ENCODE peak calls at places on chromosomes 3 and 15, in nine cellular contexts. One of them, this sample, is unnamed.

GRCh38 chr15:69275933-69276565 is 22.7 kb upstream of the PAQR5 start:
- DNase-seq in right lobe of liver: no peak
- DNase-seq in suprapubic skin: no peak
- DNase-seq in GM12878: no peak
- DNase-seq in upper lobe of left lung: no peak
- DNase-seq in prostate gland: no peak
- DNase-seq in ovary: no peak
- DNase-seq in transverse colon: no peak
- DNase-seq in HCT116: no peak
- DNase-seq in this sample: no peak

GRCh38 chr3:188888321-188889056 is 283.3 kb upstream of the TPRG1 start:
- DNase-seq in right lobe of liver: no peak
- DNase-seq in suprapubic skin: no peak
- DNase-seq in GM12878: no peak
- DNase-seq in upper lobe of left lung: no peak
- DNase-seq in prostate gland: no peak
- DNase-seq in ovary: no peak
- DNase-seq in transverse colon: no peak
- DNase-seq in HCT116: no peak
- DNase-seq in this sample: no peak

GRCh38 chr3:42010530-42010929 is 48.6 kb upstream of the ULK4 start:
- DNase-seq in right lobe of liver: no peak
- DNase-seq in suprapubic skin: no peak
- DNase-seq in GM12878: no peak
- DNase-seq in upper lobe of left lung: no peak
- DNase-seq in prostate gland: no peak
- DNase-seq in ovary: no peak
- DNase-seq in transverse colon: peak; percentile 53
- DNase-seq in HCT116: no peak
- DNase-seq in this sample: no peak

GRCh38 chr3:136788154-136788553 is 30.8 kb upstream of the SLC35G2 start:
- DNase-seq in right lobe of liver: no peak
- DNase-seq in suprapubic skin: no peak
- DNase-seq in GM12878: no peak
- DNase-seq in upper lobe of left lung: no peak
- DNase-seq in prostate gland: no peak
- DNase-seq in ovary: no peak
- DNase-seq in transverse colon: no peak
- DNase-seq in HCT116: no peak
- DNase-seq in this sample: no peak

GRCh38 chr15:81575436-81576123 is 201.6 kb upstream of the TMC3 start:
- DNase-seq in right lobe of liver: peak; percentile 29
- DNase-seq in suprapubic skin: no peak
- DNase-seq in GM12878: no peak
- DNase-seq in upper lobe of left lung: no peak
- DNase-seq in prostate gland: no peak
- DNase-seq in ovary: no peak
- DNase-seq in transverse colon: no peak
- DNase-seq in HCT116: no peak
- DNase-seq in this sample: no peak

GRCh38 chr3:189204467-189204866 is 32.7 kb downstream of the TPRG1 start:
- DNase-seq in right lobe of liver: no peak
- DNase-seq in suprapubic skin: no peak
- DNase-seq in GM12878: no peak
- DNase-seq in upper lobe of left lung: no peak
- DNase-seq in prostate gland: no peak
- DNase-seq in ovary: no peak
- DNase-seq in transverse colon: no peak
- DNase-seq in HCT116: no peak
- DNase-seq in this sample: no peak

GRCh38 chr3:134232146-134232545 is 18.5 kb downstream of the RYK start:
- DNase-seq in right lobe of liver: no peak
- DNase-seq in suprapubic skin: no peak
- DNase-seq in GM12878: no peak
- DNase-seq in upper lobe of left lung: no peak
- DNase-seq in prostate gland: no peak
- DNase-seq in ovary: no peak
- DNase-seq in transverse colon: no peak
- DNase-seq in HCT116: no peak
- DNase-seq in this sample: no peak

GRCh38 chr3:114745322-114746240 is 401.5 kb downstream of the ZBTB20 start:
- DNase-seq in right lobe of liver: no peak
- DNase-seq in suprapubic skin: no peak
- DNase-seq in GM12878: no peak
- DNase-seq in upper lobe of left lung: no peak
- DNase-seq in prostate gland: no peak
- DNase-seq in ovary: no peak
- DNase-seq in transverse colon: no peak
- DNase-seq in HCT116: peak; percentile 89
- DNase-seq in this sample: peak; percentile 23

GRCh38 chr15:100682468-100682867 is 80.1 kb downstream of the ASB7 start:
- DNase-seq in right lobe of liver: no peak
- DNase-seq in suprapubic skin: no peak
- DNase-seq in GM12878: no peak
- DNase-seq in upper lobe of left lung: no peak
- DNase-seq in prostate gland: no peak
- DNase-seq in ovary: no peak
- DNase-seq in transverse colon: no peak
- DNase-seq in HCT116: no peak
- DNase-seq in this sample: no peak

GRCh38 chr15:66310786-66311185 is 17.4 kb downstream of the DIS3L start:
- DNase-seq in right lobe of liver: no peak
- DNase-seq in suprapubic skin: no peak
- DNase-seq in GM12878: no peak
- DNase-seq in upper lobe of left lung: no peak
- DNase-seq in prostate gland: no peak
- DNase-seq in ovary: no peak
- DNase-seq in transverse colon: no peak
- DNase-seq in HCT116: no peak
- DNase-seq in this sample: peak; percentile 25

GRCh38 chr15:88232771-88233170 is 23.8 kb downstream of the NTRK3 start:
- DNase-seq in right lobe of liver: no peak
- DNase-seq in suprapubic skin: no peak
- DNase-seq in GM12878: no peak
- DNase-seq in upper lobe of left lung: no peak
- DNase-seq in prostate gland: no peak
- DNase-seq in ovary: no peak
- DNase-seq in transverse colon: no peak
- DNase-seq in HCT116: no peak
- DNase-seq in this sample: no peak

GRCh38 chr3:101862453-101863165 is 13.3 kb downstream of the NFKBIZ start:
- DNase-seq in right lobe of liver: no peak
- DNase-seq in suprapubic skin: no peak
- DNase-seq in GM12878: no peak
- DNase-seq in upper lobe of left lung: no peak
- DNase-seq in prostate gland: no peak
- DNase-seq in ovary: no peak
- DNase-seq in transverse colon: no peak
- DNase-seq in HCT116: no peak
- DNase-seq in this sample: no peak

GRCh38 chr3:101858464-101858863 is 9.2 kb downstream of the NFKBIZ start:
- DNase-seq in right lobe of liver: no peak
- DNase-seq in suprapubic skin: no peak
- DNase-seq in GM12878: no peak
- DNase-seq in upper lobe of left lung: no peak
- DNase-seq in prostate gland: no peak
- DNase-seq in ovary: no peak
- DNase-seq in transverse colon: no peak
- DNase-seq in HCT116: no peak
- DNase-seq in this sample: no peak

GRCh38 chr3:101859882-101860281 is 10.6 kb downstream of the NFKBIZ start:
- DNase-seq in right lobe of liver: no peak
- DNase-seq in suprapubic skin: no peak
- DNase-seq in GM12878: no peak
- DNase-seq in upper lobe of left lung: no peak
- DNase-seq in prostate gland: no peak
- DNase-seq in ovary: no peak
- DNase-seq in transverse colon: no peak
- DNase-seq in HCT116: no peak
- DNase-seq in this sample: no peak

GRCh38 chr3:101861978-101862421 is 12.7 kb downstream of the NFKBIZ start:
- DNase-seq in right lobe of liver: no peak
- DNase-seq in suprapubic skin: no peak
- DNase-seq in GM12878: no peak
- DNase-seq in upper lobe of left lung: no peak
- DNase-seq in prostate gland: no peak
- DNase-seq in ovary: no peak
- DNase-seq in transverse colon: no peak
- DNase-seq in HCT116: no peak
- DNase-seq in this sample: no peak

GRCh38 chr3:101861212-101861977 is 12.1 kb downstream of the NFKBIZ start:
- DNase-seq in right lobe of liver: no peak
- DNase-seq in suprapubic skin: no peak
- DNase-seq in GM12878: no peak
- DNase-seq in upper lobe of left lung: no peak
- DNase-seq in prostate gland: no peak
- DNase-seq in ovary: no peak
- DNase-seq in transverse colon: no peak
- DNase-seq in HCT116: no peak
- DNase-seq in this sample: no peak
- H3K36me3 ChIP-seq in right lobe of liver: no peaks in the 10 kb centered on the region
- H3K36me3 ChIP-seq in suprapubic skin: peaks cover 64% of the 10 kb centered on the region
- H3K36me3 ChIP-seq in GM12878: peaks cover 11% of the 10 kb centered on the region
- H3K36me3 ChIP-seq in upper lobe of left lung: peaks cover 63% of the 10 kb centered on the region
- H3K36me3 ChIP-seq in prostate gland: peaks cover 11% of the 10 kb centered on the region
- H3K36me3 ChIP-seq in ovary: no peaks in the 10 kb centered on the region
- H3K36me3 ChIP-seq in transverse colon: peaks cover 44% of the 10 kb centered on the region
- H3K36me3 ChIP-seq in HCT116: peaks cover 35% of the 10 kb centered on the region
- H3K36me3 ChIP-seq in this sample: no peaks in the 10 kb centered on the region

GRCh38 chr3:26845194-26845593 is 222.6 kb downstream of the LRRC3B start:
- DNase-seq in right lobe of liver: no peak
- DNase-seq in suprapubic skin: no peak
- DNase-seq in GM12878: no peak
- DNase-seq in upper lobe of left lung: no peak
- DNase-seq in prostate gland: no peak
- DNase-seq in ovary: no peak
- DNase-seq in transverse colon: no peak
- DNase-seq in HCT116: no peak
- DNase-seq in this sample: no peak

DNA sequence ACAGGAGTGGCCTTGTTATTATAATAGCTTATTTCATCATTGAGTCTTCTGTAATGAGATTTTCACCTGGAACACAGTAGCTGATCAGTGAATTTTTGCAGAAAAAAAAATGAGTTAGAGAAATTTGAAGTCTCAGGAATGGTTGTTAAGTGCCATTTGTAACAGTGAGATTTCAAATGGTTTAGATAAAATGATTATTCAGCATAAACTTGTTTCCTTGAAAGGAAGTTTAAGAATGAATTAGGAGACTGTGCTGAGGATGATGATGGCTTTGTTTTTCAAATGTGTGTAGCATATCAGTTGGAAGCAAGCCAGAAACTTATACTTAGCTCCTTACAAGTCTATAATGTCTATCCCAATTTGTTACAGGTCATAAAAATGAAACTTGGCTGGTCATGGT is 225.1 kb downstream of the LRRC3B start:
- DNase-seq in right lobe of liver: no peak
- DNase-seq in suprapubic skin: no peak
- DNase-seq in GM12878: no peak
- DNase-seq in upper lobe of left lung: no peak
- DNase-seq in prostate gland: no peak
- DNase-seq in ovary: no peak
- DNase-seq in transverse colon: no peak
- DNase-seq in HCT116: no peak
- DNase-seq in this sample: no peak
- TF ChIP-seq POLR2A in right lobe of liver: no peak
- TF ChIP-seq POLR2A in suprapubic skin: no peak
- TF ChIP-seq POLR2A in GM12878: no peak
- TF ChIP-seq POLR2A in upper lobe of left lung: no peak
- TF ChIP-seq POLR2A in prostate gland: no peak
- TF ChIP-seq POLR2A in ovary: no peak
- TF ChIP-seq POLR2A in transverse colon: no peak
- TF ChIP-seq POLR2A in HCT116: no peak
- TF ChIP-seq POLR2A in this sample: no peak

DNA sequence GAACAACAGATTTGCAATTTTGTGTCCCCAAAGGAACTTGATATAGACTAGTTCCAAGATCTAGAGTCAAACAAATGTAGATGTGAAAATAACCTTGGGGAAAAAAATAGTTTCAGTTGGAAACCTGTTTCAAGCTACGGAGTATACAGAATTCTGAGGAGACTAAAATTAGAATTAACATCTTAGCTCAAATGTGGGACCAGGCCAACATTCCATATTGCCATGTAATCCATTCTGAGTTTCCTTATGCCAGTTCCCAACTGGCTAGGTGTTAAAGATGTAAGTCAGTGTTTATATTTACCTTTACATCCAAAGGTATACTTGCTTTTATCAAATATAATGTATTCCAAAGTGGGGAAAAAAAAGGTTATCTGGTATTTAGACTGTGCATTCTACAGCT is 76.3 kb downstream of the UBE3A start:
- DNase-seq in right lobe of liver: no peak
- DNase-seq in suprapubic skin: no peak
- DNase-seq in GM12878: no peak
- DNase-seq in upper lobe of left lung: no peak
- DNase-seq in prostate gland: no peak
- DNase-seq in ovary: no peak
- DNase-seq in transverse colon: no peak
- DNase-seq in HCT116: no peak
- DNase-seq in this sample: no peak
- H3K36me3 ChIP-seq in right lobe of liver: no peaks in the 10 kb centered on the region
- H3K36me3 ChIP-seq in suprapubic skin: peaks cover 11% of the 10 kb centered on the region
- H3K36me3 ChIP-seq in GM12878: no peaks in the 10 kb centered on the region
- H3K36me3 ChIP-seq in upper lobe of left lung: peaks cover 27% of the 10 kb centered on the region
- H3K36me3 ChIP-seq in prostate gland: no peaks in the 10 kb centered on the region
- H3K36me3 ChIP-seq in ovary: no peaks in the 10 kb centered on the region
- H3K36me3 ChIP-seq in transverse colon: peaks cover 9% of the 10 kb centered on the region
- H3K36me3 ChIP-seq in HCT116: peaks cover 2% of the 10 kb centered on the region
- H3K36me3 ChIP-seq in this sample: no peaks in the 10 kb centered on the region

GRCh38 chr3:184455991-184456390 is 76.1 kb downstream of the CHRD start:
- DNase-seq in right lobe of liver: no peak
- DNase-seq in suprapubic skin: peak; percentile 20
- DNase-seq in GM12878: no peak
- DNase-seq in upper lobe of left lung: no peak
- DNase-seq in prostate gland: no peak
- DNase-seq in ovary: no peak
- DNase-seq in transverse colon: no peak
- DNase-seq in HCT116: no peak
- DNase-seq in this sample: no peak

GRCh38 chr3:184461219-184461618 is 81.4 kb downstream of the CHRD start:
- DNase-seq in right lobe of liver: no peak
- DNase-seq in suprapubic skin: peak; percentile 26
- DNase-seq in GM12878: no peak
- DNase-seq in upper lobe of left lung: no peak
- DNase-seq in prostate gland: no peak
- DNase-seq in ovary: no peak
- DNase-seq in transverse colon: no peak
- DNase-seq in HCT116: no peak
- DNase-seq in this sample: no peak

GRCh38 chr3:184456476-184456875 is 76.6 kb downstream of the CHRD start:
- DNase-seq in right lobe of liver: no peak
- DNase-seq in suprapubic skin: peak; percentile 31
- DNase-seq in GM12878: no peak
- DNase-seq in upper lobe of left lung: no peak
- DNase-seq in prostate gland: no peak
- DNase-seq in ovary: no peak
- DNase-seq in transverse colon: no peak
- DNase-seq in HCT116: no peak
- DNase-seq in this sample: no peak

GRCh38 chr3:184460276-184460675 is 80.4 kb downstream of the CHRD start:
- DNase-seq in right lobe of liver: no peak
- DNase-seq in suprapubic skin: peak; percentile 34
- DNase-seq in GM12878: no peak
- DNase-seq in upper lobe of left lung: no peak
- DNase-seq in prostate gland: no peak
- DNase-seq in ovary: no peak
- DNase-seq in transverse colon: no peak
- DNase-seq in HCT116: no peak
- DNase-seq in this sample: no peak

GRCh38 chr3:184459355-184459754 is 79.5 kb downstream of the CHRD start:
- DNase-seq in right lobe of liver: no peak
- DNase-seq in suprapubic skin: peak; percentile 13
- DNase-seq in GM12878: no peak
- DNase-seq in upper lobe of left lung: no peak
- DNase-seq in prostate gland: no peak
- DNase-seq in ovary: no peak
- DNase-seq in transverse colon: no peak
- DNase-seq in HCT116: peak; percentile 35
- DNase-seq in this sample: no peak
- TF ChIP-seq POLR2A in right lobe of liver: no peak
- TF ChIP-seq POLR2A in suprapubic skin: no peak
- TF ChIP-seq POLR2A in GM12878: no peak
- TF ChIP-seq POLR2A in upper lobe of left lung: no peak
- TF ChIP-seq POLR2A in prostate gland: no peak
- TF ChIP-seq POLR2A in ovary: no peak
- TF ChIP-seq POLR2A in transverse colon: no peak
- TF ChIP-seq POLR2A in HCT116: no peak
- TF ChIP-seq POLR2A in this sample: no peak

This sample was measured in testis.